ENCODE peak calls at places on chromosomes 2 and 18, in five cellular contexts. W is effector CD4-positive, alpha-beta T cell; F is ecto neural progenitor cell; G is HuH-7.5; C is stimulated activated CD4-positive, alpha-beta T cell treated with anti-CD3 and anti-CD28 coated beads, Interleukin-15, amount 100 ng/mL, for 1 hour. Z is an unnamed sample.

GRCh38 chr2:15687720-15688119 is 96.1 kb downstream of the DDX1 start:
- DNase-seq in C (no peak), W (no peak), F (no peak), G (no peak), Z (no peak)

GRCh38 chr2:151914989-151915628 is 86.9 kb upstream of the ARL5A start:
- DNase-seq in C (no peak), G (no peak), F (no peak), W (no peak), Z (no peak)

GRCh38 chr2:200022511-200022910 is 67.1 kb downstream of the MAIP1 start:
- DNase-seq in C (no peak), W (no peak), F (no peak), G (no peak), Z (no peak)

GRCh38 chr18:34806527-34806926 is 96.4 kb downstream of the DTNA start:
- DNase-seq in G (no peak), F (no peak), W (no peak), C (no peak), Z (no peak)

GRCh38 chr2:187547353-187547979 is 6.8 kb downstream of the TFPI start:
- DNase-seq in G (no peak), F (no peak), W (no peak), C (no peak), Z (no peak)

GRCh38 chr2:94993176-94994062 is 32.1 kb upstream of the MAL start:
- DNase-seq in C (no peak), W (no peak), G (no peak), F (peak; percentile 32), Z (no peak)

GRCh38 chr2:205510345-205510744 is 172.0 kb upstream of the NRP2 start:
- DNase-seq in W (no peak), G (no peak), C (no peak), F (peak; percentile 54), Z (no peak)

GRCh38 chr18:79944126-79944731 is 7.2 kb downstream of the SLC66A2 start:
- DNase-seq in W (no peak), F (peak; percentile 44), C (no peak), G (no peak), Z (no peak)

GRCh38 chr2:5740073-5740472 is 47.9 kb downstream of the SOX11 start:
- DNase-seq in W (no peak), F (no peak), C (no peak), G (no peak), Z (no peak)

GRCh38 chr2:162069200-162069910 is 4.7 kb downstream of the DPP4 start:
- DNase-seq in W (no peak), F (no peak), G (no peak), C (no peak), Z (no peak)

GRCh38 chr2:75310915-75311314 is 111.6 kb upstream of the TACR1 start:
- DNase-seq in F (no peak), G (no peak), C (no peak), W (no peak), Z (no peak)

GRCh38 chr18:34754300-34754699 is 44.2 kb downstream of the DTNA start:
- DNase-seq in W (no peak), G (no peak), C (no peak), F (no peak), Z (no peak)

GRCh38 chr2:100953406-100954043 is 48.6 kb upstream of the RPL31 start:
- DNase-seq in G (no peak), C (no peak), F (no peak), W (no peak), Z (no peak)

GRCh38 chr2:177574357-177574756 is 181.8 kb downstream of the AGPS start:
- DNase-seq in G (no peak), W (no peak), C (no peak), F (no peak), Z (no peak)

GRCh38 chr2:216956820-216957493 is 97.1 kb upstream of the TNP1 start:
- DNase-seq in F (no peak), C (no peak), W (no peak), G (no peak), Z (no peak)

GRCh38 chr2:174683392-174683759 is 80.9 kb downstream of the CHRNA1 start:
- DNase-seq in F (no peak), C (no peak), W (no peak), G (peak; percentile 59), Z (no peak)

GRCh38 chr18:48580782-48581181 is 42.0 kb downstream of the CTIF start:
- DNase-seq in C (no peak), G (no peak), F (no peak), W (no peak), Z (no peak)

GRCh38 chr18:79400091-79400590 is 4.4 kb downstream of the NFATC1 start:
- DNase-seq in F (peak; percentile 76), W (peak; percentile 65), G (peak; percentile 86), C (peak; percentile 53), Z (peak; percentile 62)

GRCh38 chr2:16226942-16227664 is 286.8 kb downstream of the MYCN start:
- DNase-seq in F (no peak), W (no peak), C (no peak), G (no peak), Z (no peak)

GRCh38 chr2:189076572-189076971 is 102.4 kb downstream of the COL3A1 start:
- DNase-seq in G (no peak), C (no peak), F (no peak), W (no peak), Z (no peak)

GRCh38 chr18:57901819-57902600 is 98.9 kb upstream of the ATP8B1 start:
- DNase-seq in G (peak; percentile 16), W (no peak), C (no peak), F (no peak), Z (no peak)

GRCh38 chr2:25324905-25325592 is 16.7 kb downstream of the DNMT3A start:
- DNase-seq in F (no peak), C (no peak), W (no peak), G (no peak), Z (no peak)

GRCh38 chr2:65580824-65581223 is 148.4 kb upstream of the SPRED2 start:
- DNase-seq in C (no peak), W (no peak), G (no peak), F (no peak), Z (no peak)

GRCh38 chr18:9782073-9782857 is 74.2 kb downstream of the RAB31 start:
- DNase-seq in W (no peak), F (peak; percentile 29), C (no peak), G (no peak), Z (no peak)

GRCh38 chr2:223554923-223555322 is 47.2 kb downstream of the SCG2 start:
- DNase-seq in G (no peak), F (no peak), C (no peak), W (no peak), Z (no peak)

GRCh38 chr2:204129591-204130270 is 193.2 kb downstream of the ICOS start:
- DNase-seq in C (no peak), W (no peak), G (no peak), F (no peak), Z (no peak)

GRCh38 chr2:165911231-165911630 is 42.3 kb downstream of the TTC21B start:
- DNase-seq in C (no peak), W (no peak), G (no peak), F (no peak), Z (no peak)

GRCh38 chr2:45316576-45317338 is 294.3 kb downstream of the SRBD1 start:
- DNase-seq in F (no peak), W (no peak), G (no peak), C (no peak), Z (no peak)

GRCh38 chr2:10817413-10817812 is 4.8 kb upstream of the PDIA6 start:
- DNase-seq in F (peak; percentile 62), W (no peak), G (peak; percentile 26), C (no peak), Z (no peak)

GRCh38 chr2:2170189-2170588 is 160.9 kb downstream of the MYT1L start:
- DNase-seq in W (no peak), G (no peak), C (no peak), F (no peak), Z (no peak)

GRCh38 chr18:31679133-31679731 is 5.1 kb downstream of the B4GALT6 start:
- DNase-seq in C (no peak), W (no peak), F (no peak), G (no peak), Z (no peak)

GRCh38 chr2:174442546-174443510 is 44.0 kb downstream of the GPR155 start:
- DNase-seq in F (no peak), W (no peak), C (no peak), G (no peak), Z (no peak)

GRCh38 chr18:11570770-11571169 is 38.6 kb upstream of the SLC35G4 start:
- DNase-seq in C (no peak), F (no peak), G (no peak), W (no peak), Z (no peak)

GRCh38 chr2:68119504-68119903 is 38.2 kb upstream of the PNO1 start:
- DNase-seq in F (no peak), W (no peak), C (no peak), G (no peak), Z (no peak)

GRCh38 chr2:96764253-96764637 is 3.5 kb downstream of the CNNM4 start:
- DNase-seq in G (no peak), C (no peak), W (no peak), F (peak; percentile 60), Z (no peak)

GRCh38 chr2:165698621-165698946 is 95.5 kb downstream of the GALNT3 start:
- DNase-seq in F (no peak), C (no peak), G (peak; percentile 30), W (no peak), Z (no peak)

GRCh38 chr2:44479127-44479887 is 117.6 kb downstream of the CAMKMT start:
- DNase-seq in C (peak; percentile 9), F (no peak), G (peak; percentile 25), W (peak; percentile 17), Z (peak; percentile 4)

Z was measured in T follicular helper cell.